ENCODE peak calls at places on chromosomes 1 and 21, in six cellular contexts. R is PC-9, V is mesendoderm, P is OCI-LY7, Q is keratinocyte, B is endothelial cell of umbilical vein. N is an unnamed sample.

GRCh38 chr1:25031601-25031965 is 101.5 kb upstream of the RUNX3 start:
- DNase-seq in B (no peak), Q (no peak), V (no peak), P (peak), R (no peak), N (no peak)

GRCh38 chr1:114222920-114223319 is 69.3 kb upstream of the SYT6 start:
- DNase-seq in Q (no peak), V (no peak), P (no peak), B (no peak), R (no peak), N (no peak)

GRCh38 chr1:67333603-67334002 is 25.9 kb downstream of the IL12RB2 start:
- DNase-seq in R (no peak), Q (no peak), P (no peak), V (no peak), B (no peak), N (no peak)

GRCh38 chr1:17315542-17316130 is 7.6 kb downstream of the PADI4 start:
- DNase-seq in P (no peak), R (no peak), B (no peak), Q (no peak), V (peak), N (no peak)

GRCh38 chr1:248625971-248626370 is 8.9 kb downstream of the OR2T11 start:
- DNase-seq in P (no peak), V (no peak), R (no peak), Q (no peak), B (no peak), N (no peak)

GRCh38 chr1:237736372-237737029 is 154.2 kb downstream of the ZP4 start:
- DNase-seq in Q (no peak), P (peak), B (no peak), R (no peak), V (peak), N (no peak)

GRCh38 chr1:4481451-4481850 is 173.0 kb upstream of the AJAP1 start:
- DNase-seq in R (no peak), B (no peak), Q (no peak), P (no peak), V (no peak), N (no peak)

GRCh38 chr1:4736254-4736653 is 81.8 kb downstream of the AJAP1 start:
- DNase-seq in R (no peak), P (no peak), V (no peak), B (no peak), Q (no peak), N (no peak)

GRCh38 chr21:42309753-42310213 is 5.4 kb downstream of the TFF3 start:
- DNase-seq in V (peak), Q (no peak), P (peak), R (peak), B (peak), N (peak)

DNA sequence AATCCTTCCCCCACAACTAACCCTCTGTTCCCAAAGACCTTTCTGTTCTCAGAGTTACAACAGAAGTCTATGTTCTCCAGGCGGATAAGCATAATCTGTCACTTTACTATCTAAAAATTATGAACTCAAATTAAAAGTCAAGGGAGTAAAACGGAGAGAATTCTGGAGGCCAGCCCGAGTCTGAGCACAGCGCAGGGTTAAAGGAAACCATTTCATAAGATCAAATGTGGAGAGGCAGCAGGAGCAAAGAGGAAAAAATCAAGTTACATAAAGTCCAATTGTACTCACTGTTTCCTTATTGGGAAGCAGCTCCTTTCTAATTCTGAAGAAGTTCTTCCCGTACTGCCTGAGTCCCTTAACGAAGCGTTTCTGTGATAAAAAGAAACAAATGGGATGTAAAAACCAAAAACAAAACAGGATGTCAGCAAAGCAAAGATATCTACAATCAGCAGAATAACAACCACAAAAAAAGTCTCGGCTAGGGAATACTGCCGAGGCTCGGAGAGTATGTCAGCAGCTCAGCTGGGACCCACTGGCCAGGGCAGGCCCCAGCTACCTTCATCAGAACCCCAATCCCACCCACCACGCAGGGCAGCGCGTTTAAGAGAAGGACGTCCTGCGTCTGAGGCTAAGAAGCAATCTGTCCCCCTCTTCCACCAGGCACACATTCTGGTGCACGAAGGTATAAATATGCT is 104.7 kb downstream of the SLC45A1 start:
- DNase-seq in P (peak), Q (no peak), V (no peak), R (no peak), B (peak), N (peak)
- H3K4me2 ChIP-seq in P (peak), Q (peak), V (peak), R (peak), B (peak), N (peak)

GRCh38 chr1:210467440-210468040 is 138.8 kb downstream of the HHAT start:
- DNase-seq in B (no peak), Q (no peak), P (no peak), R (no peak), V (no peak), N (no peak)

GRCh38 chr1:210464519-210465039 is 135.9 kb downstream of the HHAT start:
- DNase-seq in V (no peak), R (peak), B (no peak), P (no peak), Q (no peak), N (no peak)

DNA sequence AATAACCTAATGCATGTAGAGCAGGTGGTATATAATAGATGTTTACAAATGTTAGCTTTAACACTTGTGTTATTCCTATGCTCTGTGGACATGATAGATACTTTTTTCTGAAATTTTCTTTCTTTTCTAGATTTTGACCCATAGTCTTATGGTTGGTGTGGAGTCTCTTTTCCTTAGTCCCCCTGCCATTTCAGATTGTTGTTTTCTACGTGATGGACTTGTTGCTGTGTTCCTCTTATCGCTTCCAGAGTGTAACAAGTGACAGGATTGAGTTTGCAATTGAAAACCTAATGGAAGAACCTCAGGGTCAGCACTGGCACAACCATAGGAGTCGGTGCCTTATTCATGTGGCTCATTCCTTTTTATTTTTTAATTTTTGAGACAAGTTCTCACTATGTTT is 136.4 kb downstream of the HHAT start:
- DNase-seq in B (no peak), V (no peak), R (no peak), P (no peak), Q (no peak), N (no peak)
- H3K4me2 ChIP-seq in B (no peak), V (no peak), R (no peak), P (no peak), Q (no peak), N (no peak)

GRCh38 chr1:15510611-15511405 is 13.2 kb downstream of the CASP9 start:
- DNase-seq in B (no peak), V (no peak), Q (no peak), P (no peak), R (no peak), N (no peak)
- H3K4me2 ChIP-seq in B (no peak), V (no peak), Q (no peak), P (no peak), R (no peak), N (no peak)

DNA sequence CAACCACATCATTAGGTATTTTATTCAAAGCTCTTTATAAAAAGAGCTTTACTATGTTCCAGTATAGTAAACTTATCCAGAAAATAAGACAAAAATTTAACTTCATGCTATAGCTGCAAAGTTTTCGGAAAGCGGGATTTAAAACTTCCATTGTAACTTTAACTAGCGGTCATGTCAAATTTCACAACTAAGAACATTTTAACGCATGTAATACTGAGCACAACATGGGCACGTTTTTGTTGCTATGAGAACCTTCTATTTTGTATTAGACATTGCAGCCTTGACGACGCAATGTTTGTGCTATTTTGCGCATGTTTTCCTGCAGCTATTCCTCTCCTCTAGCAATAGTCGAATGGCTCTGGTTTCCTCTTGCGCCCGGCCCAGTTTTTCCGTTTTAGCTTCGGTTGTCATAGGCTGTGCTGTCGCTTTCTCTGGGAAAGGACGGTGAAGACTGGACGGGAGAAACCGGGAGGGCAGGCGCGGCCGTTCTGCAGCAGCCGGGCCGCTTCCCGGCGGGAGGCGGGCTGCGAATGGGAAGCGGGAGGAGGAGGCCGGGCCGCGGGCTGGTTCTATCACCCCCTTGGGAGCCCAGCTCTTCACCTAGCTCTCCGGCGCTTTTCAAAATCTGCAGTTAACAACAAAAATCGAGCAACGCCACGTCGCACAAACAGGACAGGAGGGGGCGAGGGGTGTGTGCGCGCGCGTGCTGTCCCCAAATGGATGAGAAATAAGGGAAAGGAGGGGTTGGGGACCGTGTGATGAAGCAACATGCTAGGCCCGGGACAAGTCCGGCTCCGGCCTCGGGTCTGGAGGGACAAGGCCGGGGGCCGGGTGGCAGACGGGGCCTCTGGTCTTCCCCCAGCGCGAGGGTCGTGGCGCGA is 105.3 kb upstream of the HNRNPU start:
- DNase-seq in R (peak), V (peak), P (peak), B (peak), Q (no peak), N (peak)
- H3K4me2 ChIP-seq in R (peak), V (peak), P (peak), B (peak), Q (peak), N (peak)

N was measured in mesenchymal stem cell.